ENCODE peak calls at places on chromosomes 12 and 14, in six cellular contexts. B, U, A, V, K and O are unnamed samples.
A peak's percentile ranks its signal among the peaks of the same experiment; 100 is the strongest.

GRCh38 chr14:78222746-78223145 is 52.6 kb downstream of the NRXN3 start:
- DNase-seq in K (no peak), U (no peak), V (no peak), B (no peak), A (no peak), O (no peak)

GRCh38 chr14:94129758-94130414 is 482 bp upstream of the IFI27L2 start:
- DNase-seq in K (peak; percentile 34), V (no peak), B (no peak), A (no peak), U (peak; percentile 53), O (no peak)

GRCh38 chr12:41697161-41697560 is 447.5 kb downstream of the GXYLT1 start:
- DNase-seq in V (no peak), A (no peak), U (no peak), B (no peak), K (no peak), O (no peak)

GRCh38 chr14:104892517-104893434 is 27.7 kb downstream of the CEP170B start:
- DNase-seq in A (no peak), B (no peak), U (no peak), V (no peak), K (no peak), O (no peak)

GRCh38 chr12:25241171-25242020 is 9.3 kb downstream of the KRAS start:
- DNase-seq in K (peak; percentile 71), A (no peak), V (peak; percentile 8), B (peak; percentile 34), U (peak; percentile 34), O (no peak)

GRCh38 chr14:39376671-39377403 is 55.4 kb downstream of the FBXO33 start:
- DNase-seq in K (peak; percentile 40), A (no peak), U (no peak), B (no peak), V (no peak), O (peak; percentile 10)

GRCh38 chr14:37565550-37565949 is 29.5 kb downstream of the FOXA1 start:
- DNase-seq in A (no peak), B (peak; percentile 15), K (no peak), U (peak; percentile 52), V (peak; percentile 13), O (no peak)

GRCh38 chr12:55728185-55728931 is 451 bp downstream of the CD63 start:
- DNase-seq in K (peak; percentile 53), U (no peak), A (peak; percentile 48), V (peak; percentile 57), B (peak; percentile 71), O (peak; percentile 61)

GRCh38 chr12:106081606-106082005 is 57.1 kb downstream of the NUAK1 start:
- DNase-seq in U (no peak), A (no peak), K (peak; percentile 55), B (no peak), V (no peak), O (no peak)

GRCh38 chr14:106549064-106549463 is 1022.7 kb downstream of the TMEM121 start:
- DNase-seq in A (no peak), U (no peak), K (no peak), V (no peak), B (no peak), O (no peak)

GRCh38 chr12:96648941-96649340 is 159.6 kb downstream of the CFAP54 start:
- DNase-seq in B (no peak), A (no peak), U (no peak), K (no peak), V (no peak), O (no peak)

GRCh38 chr14:100376751-100377171 is 53.6 kb downstream of the SLC25A47 start:
- DNase-seq in K (peak; percentile 23), A (peak; percentile 28), U (no peak), V (peak; percentile 27), B (no peak), O (no peak)

GRCh38 chr12:120453977-120454376 is 7.7 kb downstream of the GATC start:
- DNase-seq in U (no peak), K (peak; percentile 19), B (peak; percentile 61), A (no peak), V (no peak), O (no peak)

GRCh38 chr12:41882144-41882805 is 262.4 kb downstream of the GXYLT1 start:
- DNase-seq in B (no peak), U (no peak), A (no peak), K (no peak), V (no peak), O (no peak)

GRCh38 chr12:66132408-66132807 is 1.9 kb upstream of the LLPH start:
- DNase-seq in B (no peak), A (no peak), K (peak; percentile 94), V (no peak), U (no peak), O (peak; percentile 19)

GRCh38 chr12:45076417-45077031 is 25.6 kb upstream of the DBX2 start:
- DNase-seq in U (no peak), V (no peak), B (no peak), A (no peak), K (no peak), O (no peak)

GRCh38 chr14:68939893-68940613 is 39.0 kb downstream of the ACTN1 start:
- DNase-seq in U (no peak), K (peak; percentile 97), A (peak; percentile 84), B (peak; percentile 76), V (no peak), O (peak; percentile 76)

GRCh38 chr12:53978477-53979356 is 4.0 kb upstream of the HOTAIR start:
- DNase-seq in U (no peak), V (no peak), A (no peak), B (no peak), K (no peak), O (no peak)

GRCh38 chr14:23570806-23571483 is 3.4 kb upstream of the AP1G2 start:
- DNase-seq in U (no peak), K (no peak), B (no peak), A (no peak), V (no peak), O (no peak)

GRCh38 chr14:68576031-68576430 is 216.8 kb downstream of the ZFP36L1 start:
- DNase-seq in U (no peak), A (no peak), B (no peak), K (no peak), V (no peak), O (peak; percentile 77)

GRCh38 chr12:106299193-106299794 is 3.2 kb upstream of the TCP11L2 start:
- DNase-seq in B (no peak), U (no peak), A (no peak), V (no peak), K (peak; percentile 30), O (no peak)

GRCh38 chr12:56158926-56159461 is 835 bp downstream of the MYL6 start:
- DNase-seq in B (peak; percentile 58), V (no peak), U (no peak), A (no peak), K (peak; percentile 58), O (peak; percentile 70)

GRCh38 chr14:69093551-69094421 is 59.1 kb downstream of the DCAF5 start:
- DNase-seq in K (peak; percentile 61), A (no peak), U (no peak), B (no peak), V (peak; percentile 4), O (peak; percentile 33)

GRCh38 chr12:64009321-64010068 is 165.0 kb downstream of the SRGAP1 start:
- DNase-seq in K (no peak), U (no peak), B (no peak), A (no peak), V (no peak), O (no peak)

GRCh38 chr12:132483208-132483607 is 6.7 kb upstream of the FBRSL1 start:
- DNase-seq in K (no peak), A (no peak), B (no peak), U (no peak), V (no peak), O (no peak)

GRCh38 chr12:43292699-43293098 is 259.3 kb downstream of the ADAMTS20 start:
- DNase-seq in B (no peak), A (no peak), V (no peak), K (peak; percentile 79), U (no peak), O (no peak)

GRCh38 chr14:77110286-77110685 is 12.2 kb downstream of the CIPC start:
- DNase-seq in K (no peak), V (no peak), B (no peak), A (no peak), U (no peak), O (no peak)

GRCh38 chr14:39015360-39015961 is 87.6 kb downstream of the SEC23A start:
- DNase-seq in U (peak; percentile 48), V (peak; percentile 13), A (no peak), K (peak; percentile 59), B (peak; percentile 43), O (no peak)

GRCh38 chr14:75430526-75430925 is 2.7 kb downstream of the JDP2 start:
- DNase-seq in V (no peak), U (no peak), B (no peak), K (peak; percentile 58), A (no peak), O (no peak)

GRCh38 chr12:132216354-132216987 is 72.2 kb downstream of the NOC4L start:
- DNase-seq in U (no peak), K (no peak), V (no peak), B (no peak), A (no peak), O (no peak)

GRCh38 chr12:96471368-96472040 is 17.9 kb upstream of the CFAP54 start:
- DNase-seq in U (no peak), B (no peak), K (peak; percentile 82), V (no peak), A (no peak), O (no peak)

GRCh38 chr12:52575256-52575655 is 1.6 kb upstream of the KRT74 start:
- DNase-seq in A (no peak), K (no peak), B (no peak), U (no peak), V (no peak), O (no peak)

GRCh38 chr14:91354979-91355685 is 62.5 kb downstream of the CCDC88C start:
- DNase-seq in V (peak; percentile 79), B (peak; percentile 75), U (peak; percentile 88), A (no peak), K (no peak), O (no peak)

GRCh38 chr12:121590476-121591143 is 9.8 kb upstream of the KDM2B start:
- DNase-seq in K (peak; percentile 69), V (no peak), U (no peak), B (no peak), A (no peak), O (no peak)

GRCh38 chr14:95408731-95409471 is 89.2 kb upstream of the CLMN start:
- DNase-seq in V (no peak), B (no peak), K (no peak), U (no peak), A (no peak), O (no peak)

GRCh38 chr14:94679106-94679819 is 67.1 kb downstream of the SERPINA3 start:
- DNase-seq in V (no peak), K (no peak), B (no peak), A (no peak), U (no peak), O (no peak)

GRCh38 chr12:86091676-86092075 is 164.5 kb downstream of the MGAT4C start:
- DNase-seq in K (no peak), U (no peak), V (no peak), A (no peak), B (no peak), O (no peak)

GRCh38 chr14:59629384-59630158 is 53.0 kb upstream of the CCDC175 start:
- DNase-seq in A (no peak), V (peak; percentile 25), B (no peak), U (no peak), K (no peak), O (no peak)